ENCODE peak calls at places on chromosomes 4 and X, in five cellular contexts. D is Peyer's patch, P is neural crest cell, I is endothelial cell, S is fibroblast of the aortic adventitia. V is an unnamed sample.

GRCh38 chr4:183832776-183833450 is 72.2 kb upstream of the STOX2 start:
- DNase-seq in P (no peak), S (no peak), I (no peak), D (no peak), V (no peak)

GRCh38 chr4:113141901-113142346 is 92.5 kb downstream of the ANK2 start:
- DNase-seq in D (no peak), P (no peak), I (no peak), S (peak), V (no peak)

GRCh38 chrX:9341305-9342201 is 123.3 kb upstream of the TBL1X start:
- DNase-seq in S (peak), P (no peak), D (peak), I (no peak), V (peak)

GRCh38 chr4:101258782-101259353 is 88.5 kb downstream of the PPP3CA start:
- DNase-seq in D (no peak), S (no peak), I (no peak), P (no peak), V (no peak)

GRCh38 chr4:80611366-80611765 is 275.8 kb downstream of the CFAP299 start:
- DNase-seq in D (peak), I (no peak), S (no peak), P (no peak), V (no peak)

GRCh38 chrX:83419030-83419792 is 88.9 kb upstream of the POU3F4 start:
- DNase-seq in I (no peak), S (no peak), D (no peak), P (no peak), V (no peak)

GRCh38 chr4:179607003-179607402 is 2164.8 kb upstream of the AGA start:
- DNase-seq in P (no peak), I (no peak), S (no peak), D (no peak), V (no peak)

GRCh38 chr4:11468901-11469300 is 40.2 kb upstream of the HS3ST1 start:
- DNase-seq in S (no peak), I (no peak), P (no peak), D (no peak), V (no peak)

GRCh38 chr4:37392540-37393255 is 148.2 kb downstream of the NWD2 start:
- DNase-seq in D (peak), S (no peak), I (no peak), P (peak), V (no peak)

GRCh38 chr4:159860945-159861344 is 758.1 kb downstream of the RAPGEF2 start:
- DNase-seq in D (no peak), P (no peak), I (no peak), S (no peak), V (no peak)

GRCh38 chr4:157983300-157983699 is 189.5 kb downstream of the GASK1B start:
- DNase-seq in P (no peak), S (no peak), D (no peak), I (no peak), V (peak)

GRCh38 chrX:70398899-70399298 is 24.2 kb upstream of the GDPD2 start:
- DNase-seq in S (peak), I (no peak), P (no peak), D (no peak), V (no peak)

GRCh38 chrX:47643926-47644325 is 6.4 kb downstream of the ELK1 start:
- DNase-seq in I (no peak), S (peak), P (no peak), D (no peak), V (peak)

GRCh38 chr4:184684491-184685189 is 35.1 kb downstream of the PRIMPOL start:
- DNase-seq in I (no peak), S (no peak), P (no peak), D (no peak), V (no peak)

GRCh38 chr4:110526589-110526988 is 50.6 kb downstream of the ENPEP start:
- DNase-seq in S (no peak), P (no peak), D (no peak), I (no peak), V (no peak)

GRCh38 chr4:151238477-151238876 is 38.5 kb upstream of the PRSS48 start:
- DNase-seq in I (no peak), D (no peak), P (no peak), S (peak), V (no peak)
- TF ChIP-seq CTCF in I (no peak), D (peak), P (no peak), S (peak), V (no peak)

DNA sequence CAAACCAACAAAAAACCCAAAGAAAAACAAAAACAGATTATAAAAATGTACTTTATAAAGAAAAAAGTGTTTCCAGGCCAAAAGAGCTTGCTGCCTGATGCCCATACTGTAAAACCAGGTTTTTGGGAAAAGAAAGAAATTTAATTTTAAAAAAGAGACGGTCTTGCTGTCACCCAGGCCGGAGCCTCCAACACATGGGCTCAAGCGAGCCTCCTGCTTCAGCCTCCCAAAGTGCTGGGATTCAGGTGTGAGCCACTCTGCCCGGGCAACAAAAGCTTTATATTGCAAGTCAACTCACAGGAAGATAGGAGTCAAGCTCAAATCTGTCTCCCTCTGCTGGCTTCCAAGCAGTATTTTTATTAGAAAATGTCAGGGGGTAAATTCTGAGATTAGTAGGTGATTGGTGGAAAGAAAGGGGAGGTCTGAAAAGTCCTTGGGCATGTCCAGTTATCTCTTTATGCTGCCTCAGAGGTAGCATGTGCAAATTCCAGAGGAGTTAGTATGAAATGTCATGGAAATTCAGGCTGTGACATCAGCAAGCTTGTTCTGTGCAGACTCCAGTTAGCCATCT is 39.4 kb downstream of the MGST2 start:
- DNase-seq in P (no peak), D (no peak), I (no peak), S (peak), V (peak)
- TF ChIP-seq CTCF in P (peak), D (peak), I (peak), S (no peak), V (peak)

GRCh38 chr4:108492816-108493595 is 127.4 kb upstream of the RPL34 start:
- DNase-seq in I (peak), P (peak), S (peak), D (peak), V (peak)
- TF ChIP-seq CTCF in I (peak), P (peak), S (peak), D (peak), V (peak)

GRCh38 chr4:125280892-125281403 is 33.8 kb upstream of the FAT4 start:
- DNase-seq in S (no peak), I (no peak), D (peak), P (no peak), V (no peak)

GRCh38 chr4:125277827-125278226 is 36.9 kb upstream of the FAT4 start:
- DNase-seq in S (no peak), I (no peak), D (no peak), P (no peak), V (no peak)

DNA sequence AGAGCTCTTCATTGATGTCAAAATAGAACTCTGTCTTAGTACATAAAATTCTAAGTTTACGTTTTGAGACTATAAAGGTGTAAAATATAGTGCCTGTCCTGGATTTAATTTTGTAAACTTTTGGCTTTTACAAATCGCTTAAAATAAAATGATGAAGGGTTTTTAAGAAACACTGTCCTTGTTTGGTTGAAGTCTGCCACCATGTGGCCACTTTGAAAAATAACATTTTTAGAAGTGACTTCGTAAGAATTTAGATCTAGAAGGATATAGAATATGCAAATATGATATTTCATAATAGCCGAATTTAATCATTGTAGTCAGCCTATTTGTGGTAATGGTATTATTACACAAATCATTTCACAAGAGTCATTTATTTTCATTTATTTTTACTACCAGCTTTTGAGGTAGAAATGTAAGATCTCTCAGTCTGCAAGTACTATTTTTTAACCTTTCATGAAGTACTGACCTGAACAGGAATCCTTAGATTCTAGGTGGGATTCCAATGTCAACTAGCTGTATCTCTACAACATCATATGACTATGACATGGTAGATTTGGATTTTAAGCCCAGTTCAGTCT is 31.0 kb upstream of the FAT4 start:
- DNase-seq in P (no peak), I (no peak), D (no peak), S (peak), V (peak)
- TF ChIP-seq CTCF in P (peak), I (peak), D (peak), S (peak), V (peak)

DNA sequence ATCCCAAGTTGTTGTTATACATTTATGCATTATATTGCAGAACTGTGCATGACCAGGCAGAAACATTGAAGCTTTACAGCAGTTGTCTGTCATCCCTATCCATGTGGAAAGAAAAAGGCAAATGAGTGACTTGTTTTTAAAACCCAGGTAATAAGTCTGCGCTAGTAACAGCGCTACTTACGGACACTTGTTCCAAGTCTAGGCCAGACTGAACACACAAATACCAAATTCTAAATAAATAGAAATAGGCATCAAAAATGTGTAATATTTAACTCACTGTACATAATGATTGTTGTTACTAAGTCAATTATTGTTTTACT is 548 bp upstream of the MAML3 start:
- DNase-seq in I (no peak), D (no peak), S (no peak), P (no peak), V (no peak)
- TF ChIP-seq CTCF in I (no peak), D (no peak), S (no peak), P (peak), V (no peak)

GRCh38 chrX:55160685-55161552 is 59.2 kb upstream of the PAGE5 start:
- DNase-seq in P (peak), S (peak), I (peak), D (peak), V (peak)
- TF ChIP-seq CTCF in P (peak), S (peak), I (no peak), D (peak), V (peak)

GRCh38 chr4:3452376-3452775 is 10.6 kb downstream of the HGFAC start:
- DNase-seq in P (no peak), S (no peak), D (no peak), I (no peak), V (no peak)
- TF ChIP-seq CTCF in P (peak), S (peak), D (peak), I (peak), V (peak)

GRCh38 chr4:90030953-90031352 is 96.2 kb upstream of the CCSER1 start:
- DNase-seq in I (no peak), S (no peak), D (no peak), P (no peak), V (no peak)
- TF ChIP-seq CTCF in I (no peak), S (no peak), D (peak), P (peak), V (peak)

DNA sequence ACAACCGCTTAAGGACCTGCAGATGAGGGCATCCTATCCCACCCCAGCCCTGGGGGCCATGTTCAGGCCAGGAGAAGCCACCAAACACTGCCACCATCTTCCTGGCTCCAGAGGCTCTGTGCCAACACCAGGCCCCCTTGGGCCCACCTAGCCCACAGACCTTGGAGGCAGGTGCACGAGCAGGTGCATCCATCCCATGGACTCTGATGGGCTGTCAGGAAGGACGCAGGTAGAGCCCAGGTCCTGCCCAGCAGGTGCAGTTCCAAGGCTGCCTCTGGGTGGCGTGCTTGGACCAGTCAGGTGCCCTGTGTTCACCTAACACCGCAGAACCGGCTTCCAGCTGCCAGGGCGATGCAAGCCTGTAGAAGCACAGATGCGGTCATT is 22.8 kb upstream of the PDE6B start:
- DNase-seq in I (peak), S (no peak), P (peak), D (peak), V (peak)
- TF ChIP-seq CTCF in I (peak), S (no peak), P (peak), D (peak), V (peak)

GRCh38 chr4:147056951-147057630 is 111.4 kb upstream of the TTC29 start:
- DNase-seq in S (peak), P (no peak), I (no peak), D (no peak), V (peak)
- TF ChIP-seq CTCF in S (peak), P (no peak), I (no peak), D (no peak), V (peak)

V was measured in A673.